ENCODE peak calls at places on chromosome 22, in five cellular contexts. E is psoas muscle, U is BJ, N is spleen, B is left ventricle myocardium inferior. D is an unnamed sample. For H3K36me3, the result is how much of the 10 kb centered on the place peaks cover.

GRCh38 chr22:46801826-46802607 is 39.6 kb downstream of the TBC1D22A start:
- DNase-seq in E (no peak), U (no peak), N (peak), B (no peak), D (no peak)

GRCh38 chr22:41976070-41976901 is 7.0 kb downstream of the SEPTIN3 start:
- DNase-seq in E (no peak), U (no peak), N (peak), B (peak), D (no peak)

GRCh38 chr22:39808087-39808486 is 85.5 kb downstream of the ENTHD1 start:
- DNase-seq in E (no peak), U (no peak), N (no peak), B (no peak), D (no peak)

GRCh38 chr22:30861688-30862552 is 106.7 kb downstream of the MORC2 start:
- DNase-seq in E (no peak), U (no peak), N (peak), B (no peak), D (no peak)

GRCh38 chr22:29480262-29480511 is 169 bp downstream of the NEFH start:
- DNase-seq in E (no peak), U (no peak), N (no peak), B (no peak), D (no peak)

GRCh38 chr22:37178350-37179125 is 9.5 kb downstream of the C1QTNF6 start:
- DNase-seq in E (peak), U (no peak), N (peak), B (no peak), D (no peak)

GRCh38 chr22:25134028-25134427 is 65.6 kb upstream of the CRYBB3 start:
- DNase-seq in E (no peak), U (no peak), N (no peak), B (no peak), D (no peak)

GRCh38 chr22:27495325-27495724 is 306.2 kb downstream of the MN1 start:
- DNase-seq in E (no peak), U (no peak), N (no peak), B (no peak), D (no peak)

GRCh38 chr22:26763633-26764295 is 106.4 kb downstream of the MIAT start:
- DNase-seq in E (no peak), U (no peak), N (no peak), B (no peak), D (no peak)

GRCh38 chr22:27534720-27535125 is 266.8 kb downstream of the MN1 start:
- DNase-seq in E (no peak), U (peak), N (peak), B (no peak), D (no peak)

GRCh38 chr22:37624017-37624365 is 15.4 kb downstream of the GGA1 start:
- DNase-seq in E (no peak), U (no peak), N (no peak), B (no peak), D (no peak)

GRCh38 chr22:31604137-31604705 is 57.8 kb downstream of the PISD start:
- DNase-seq in E (no peak), U (no peak), N (no peak), B (no peak), D (no peak)

GRCh38 chr22:37627091-37627490 is 12.4 kb upstream of the SH3BP1 start:
- DNase-seq in E (no peak), U (no peak), N (no peak), B (no peak), D (no peak)

GRCh38 chr22:24978308-24978707 is 25.8 kb downstream of the KIAA1671 start:
- DNase-seq in E (no peak), U (no peak), N (no peak), B (no peak), D (no peak)

GRCh38 chr22:48500481-48501230 is 1327.0 kb downstream of the BRD1 start:
- DNase-seq in E (no peak), U (no peak), N (peak), B (no peak), D (no peak)

GRCh38 chr22:40403651-40404050 is 33.3 kb downstream of the SGSM3 start:
- DNase-seq in E (no peak), U (no peak), N (no peak), B (no peak), D (no peak)

GRCh38 chr22:25903294-25903693 is 161.3 kb downstream of the MYO18B start:
- DNase-seq in E (no peak), U (no peak), N (no peak), B (no peak), D (no peak)

GRCh38 chr22:19959043-19959586 is 17.5 kb upstream of the TXNRD2 start:
- DNase-seq in E (peak), U (no peak), N (peak), B (peak), D (no peak)
- H3K36me3 ChIP-seq in E (under half), U (under half), N (under half), B (under half), D (under half)

GRCh38 chr22:45583504-45583903 is 80.8 kb downstream of the FBLN1 start:
- DNase-seq in E (no peak), U (no peak), N (peak), B (no peak), D (no peak)

GRCh38 chr22:45582236-45582954 is 79.7 kb downstream of the FBLN1 start:
- DNase-seq in E (no peak), U (no peak), N (peak), B (no peak), D (no peak)

GRCh38 chr22:45581549-45582080 is 78.9 kb downstream of the FBLN1 start:
- DNase-seq in E (no peak), U (no peak), N (peak), B (no peak), D (no peak)

GRCh38 chr22:45584121-45584570 is 81.5 kb downstream of the FBLN1 start:
- DNase-seq in E (no peak), U (peak), N (no peak), B (no peak), D (no peak)

DNA sequence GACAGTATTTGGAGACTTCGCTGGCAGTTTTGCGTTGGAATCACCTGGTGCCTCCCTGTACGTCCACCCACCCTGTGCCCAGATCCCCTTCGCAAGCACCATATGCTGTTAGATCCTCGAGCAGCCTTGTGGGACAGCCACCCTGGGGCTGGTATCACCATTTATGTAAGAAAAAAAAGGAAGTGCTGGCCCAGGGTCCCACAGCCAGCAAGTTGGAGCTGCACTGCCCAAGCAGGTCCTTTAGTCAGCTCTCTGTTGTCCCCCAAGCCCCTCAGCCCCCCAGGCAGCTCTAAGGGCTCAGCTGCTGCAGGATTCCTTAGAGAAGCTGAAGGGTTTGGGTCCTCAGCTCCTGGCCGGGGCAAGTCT is 80.3 kb downstream of the FBLN1 start:
- DNase-seq in E (no peak), U (no peak), N (peak), B (no peak), D (no peak)
- H3K36me3 ChIP-seq in E (under half), U (half or more), N (under half), B (under half), D (under half)

GRCh38 chr22:20239063-20239950 is 28.8 kb downstream of the RTN4R start:
- DNase-seq in E (peak), U (no peak), N (peak), B (peak), D (no peak)
- H3K36me3 ChIP-seq in E (under half), U (under half), N (under half), B (under half), D (under half)

GRCh38 chr22:45708145-45708544 is 36.5 kb downstream of the ATXN10 start:
- DNase-seq in E (no peak), U (no peak), N (no peak), B (no peak), D (no peak)

GRCh38 chr22:45704648-45705047 is 33.0 kb downstream of the ATXN10 start:
- DNase-seq in E (no peak), U (no peak), N (no peak), B (no peak), D (no peak)

GRCh38 chr22:45709004-45709739 is 37.5 kb downstream of the ATXN10 start:
- DNase-seq in E (peak), U (peak), N (no peak), B (no peak), D (peak)

GRCh38 chr22:45707605-45708004 is 36.0 kb downstream of the ATXN10 start:
- DNase-seq in E (no peak), U (no peak), N (no peak), B (no peak), D (no peak)

GRCh38 chr22:45703758-45704157 is 32.1 kb downstream of the ATXN10 start:
- DNase-seq in E (no peak), U (no peak), N (no peak), B (no peak), D (no peak)
- H3K36me3 ChIP-seq in E (half or more), U (under half), N (half or more), B (half or more), D (under half)

GRCh38 chr22:38710866-38711265 is 5.1 kb downstream of the GTPBP1 start:
- DNase-seq in E (no peak), U (no peak), N (no peak), B (no peak), D (no peak)
- H3K36me3 ChIP-seq in E (under half), U (under half), N (half or more), B (under half), D (under half)

GRCh38 chr22:50192056-50192824 is 6.5 kb downstream of the TRABD start:
- DNase-seq in E (peak), U (no peak), N (peak), B (no peak), D (no peak)
- H3K36me3 ChIP-seq in E (under half), U (under half), N (under half), B (under half), D (under half)